ENCODE peak calls at places on chromosomes 3 and 15, in ten cellular contexts. P is left ventricle myocardium inferior, V is adipocyte, I is neuronal stem cell, E is right atrium auricular region, X is PC-9, M is GM23338, H is K562, N is body of pancreas, U is astrocyte. O is an unnamed sample.

GRCh38 chr3:116614795-116615362 is 94.7 kb upstream of the TUSC7 start:
- DNase-seq in I (no peak), X (no peak), E (no peak), H (no peak), N (no peak), U (peak; percentile 2), M (peak; percentile 72), V (peak; percentile 21), P (no peak), O (no peak)

GRCh38 chr3:161475905-161476304 is 20.7 kb upstream of the OTOL1 start:
- DNase-seq in V (peak; percentile 30), M (no peak), H (no peak), U (peak; percentile 37), E (no peak), I (no peak), X (peak; percentile 45), N (no peak), P (no peak), O (no peak)

GRCh38 chr15:31327674-31328424 is 1.2 kb downstream of the KLF13 start:
- DNase-seq in I (no peak), E (no peak), M (peak; percentile 60), N (peak; percentile 74), H (peak; percentile 70), P (peak; percentile 75), V (peak; percentile 78), X (peak; percentile 22), U (no peak), O (peak; percentile 77)

GRCh38 chr3:162534431-162534830 is 1037.8 kb downstream of the OTOL1 start:
- DNase-seq in U (no peak), I (no peak), X (no peak), H (no peak), P (no peak), M (no peak), E (no peak), V (no peak), N (no peak), O (no peak)

GRCh38 chr15:62610499-62610898 is 432.0 kb upstream of the TPM1 start:
- DNase-seq in E (no peak), M (no peak), N (no peak), P (no peak), V (no peak), X (no peak), I (no peak), H (no peak), U (no peak), O (no peak)

GRCh38 chr3:152271465-152272035 is 2.8 kb downstream of the MBNL1 start:
- DNase-seq in E (no peak), X (no peak), U (no peak), H (no peak), M (no peak), I (no peak), P (no peak), V (peak; percentile 47), N (no peak), O (no peak)

GRCh38 chr3:52302426-52303185 is 13.5 kb upstream of the DNAH1 start:
- DNase-seq in N (no peak), P (no peak), X (no peak), M (no peak), H (no peak), I (no peak), U (no peak), E (no peak), V (no peak), O (no peak)

GRCh38 chr3:162141232-162141631 is 644.6 kb downstream of the OTOL1 start:
- DNase-seq in M (no peak), U (peak; percentile 73), V (peak; percentile 69), P (no peak), E (no peak), H (no peak), X (no peak), N (no peak), I (no peak), O (no peak)

GRCh38 chr15:45664451-45664850 is 29.6 kb downstream of the SQOR start:
- DNase-seq in V (no peak), X (no peak), I (no peak), P (no peak), M (no peak), U (peak; percentile 42), N (no peak), E (no peak), H (no peak), O (no peak)

GRCh38 chr15:29668120-29668602 is 154.1 kb downstream of the TJP1 start:
- DNase-seq in E (peak; percentile 69), N (peak; percentile 93), P (no peak), X (peak; percentile 76), M (peak; percentile 96), I (peak; percentile 64), U (peak; percentile 77), V (peak; percentile 91), H (peak; percentile 76), O (peak; percentile 77)

GRCh38 chr15:74202461-74203401 is at the start of gene STRA6:
- DNase-seq in I (peak; percentile 42), X (peak; percentile 86), U (peak; percentile 53), P (no peak), N (no peak), M (peak; percentile 95), V (peak; percentile 72), E (no peak), H (peak; percentile 52), O (no peak)

GRCh38 chr3:197076446-197076845 is 46.8 kb upstream of the MELTF start:
- DNase-seq in V (no peak), E (no peak), M (no peak), I (no peak), N (no peak), P (no peak), X (no peak), H (no peak), U (no peak), O (no peak)

GRCh38 chr3:15116032-15116653 is 17.2 kb upstream of the RBSN start:
- DNase-seq in E (no peak), N (no peak), V (no peak), M (no peak), I (no peak), U (no peak), X (no peak), P (no peak), H (no peak), O (no peak)

GRCh38 chr15:71448688-71449114 is 333.4 kb downstream of the THSD4 start:
- DNase-seq in P (no peak), M (peak; percentile 79), N (peak; percentile 67), H (peak; percentile 19), E (no peak), V (peak; percentile 85), X (peak; percentile 47), I (peak; percentile 69), U (peak; percentile 42), O (peak; percentile 56)

GRCh38 chr15:88440021-88440420 is 27.2 kb downstream of the MRPL46 start:
- DNase-seq in V (no peak), M (no peak), I (no peak), N (no peak), P (no peak), E (no peak), U (peak; percentile 93), H (no peak), X (no peak), O (peak; percentile 11)

DNA sequence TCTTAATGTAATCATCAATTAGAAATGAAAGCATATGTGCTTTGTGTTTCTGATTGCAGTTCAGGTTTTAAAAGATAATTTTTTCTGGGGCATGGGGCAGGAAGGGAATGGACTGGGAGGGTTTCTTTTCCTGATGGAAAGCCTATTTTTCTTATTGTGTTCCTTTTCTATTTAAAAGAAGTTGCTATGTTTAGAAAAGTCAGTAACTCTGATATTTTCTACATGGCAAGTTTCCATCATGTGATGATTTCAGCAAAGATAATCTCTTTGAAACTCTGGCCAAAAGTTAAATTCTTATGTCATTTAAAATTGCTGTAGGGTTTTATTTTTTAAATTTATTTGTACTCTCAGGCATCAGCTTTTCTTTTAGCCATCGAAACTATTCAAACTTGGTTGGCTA is 601.3 kb downstream of the FOXP1 start:
- DNase-seq in U (no peak), N (no peak), P (no peak), V (peak; percentile 62), X (no peak), I (no peak), E (no peak), M (no peak), H (no peak), O (no peak)
- H3K36me3 ChIP-seq in U (peaks cover 43% of the 10 kb centered on the region), N (no peaks in the 10 kb centered on the region), P (peaks cover 45% of the 10 kb centered on the region), V (peaks cover 35% of the 10 kb centered on the region), X (no peaks in the 10 kb centered on the region), I (peaks cover 51% of the 10 kb centered on the region), E (peaks cover 40% of the 10 kb centered on the region), M (peaks cover 4% of the 10 kb centered on the region), H (peaks cover 59% of the 10 kb centered on the region), O (peaks cover 17% of the 10 kb centered on the region)

DNA sequence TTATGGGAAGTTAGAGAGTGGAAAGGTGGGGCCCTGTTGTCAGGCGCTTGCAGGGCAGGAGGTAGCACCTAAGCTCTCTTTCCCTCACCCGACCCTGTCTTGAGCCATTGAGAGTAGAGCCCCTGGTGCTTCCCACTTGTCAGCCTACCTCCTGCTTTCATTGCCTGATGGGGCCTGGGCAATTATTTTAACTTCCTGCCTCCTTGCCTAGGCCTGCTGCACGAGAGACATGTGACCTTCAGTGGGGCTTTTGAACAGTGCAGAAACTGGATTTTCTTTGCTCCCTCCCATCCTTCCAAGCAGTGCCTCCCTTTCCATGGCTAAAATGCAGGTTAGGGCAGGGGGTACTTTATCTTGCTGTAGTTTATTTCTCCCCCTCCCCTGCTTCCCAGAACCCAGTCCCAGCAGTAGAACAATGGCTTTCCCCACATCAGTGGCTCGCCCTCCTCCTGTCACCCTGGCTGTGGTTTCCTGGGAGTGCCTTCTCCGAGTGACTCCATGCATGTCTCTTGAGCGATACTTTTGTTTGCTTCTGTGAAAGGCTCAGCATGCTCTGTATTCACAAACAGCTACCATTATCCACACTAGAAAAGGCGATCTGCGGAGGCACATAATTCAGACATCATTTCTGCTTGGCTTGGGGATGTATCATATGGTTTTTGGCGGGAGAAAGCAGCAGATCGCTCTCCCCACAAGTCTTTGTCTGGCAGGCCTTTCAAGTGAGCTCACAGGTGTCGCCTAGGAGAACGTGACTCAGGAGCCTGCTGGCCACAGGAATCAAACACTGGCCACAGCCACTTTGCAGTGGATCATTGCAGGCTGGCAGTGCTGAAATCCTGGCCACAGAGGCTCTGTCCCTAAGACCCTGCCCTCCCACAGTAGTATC is 24.1 kb downstream of the PDIA5 start:
- DNase-seq in V (no peak), I (peak; percentile 39), H (no peak), U (no peak), X (no peak), M (no peak), N (no peak), E (no peak), P (no peak), O (no peak)
- H3K36me3 ChIP-seq in V (peaks cover 35% of the 10 kb centered on the region), I (peaks cover 50% of the 10 kb centered on the region), H (peaks cover 64% of the 10 kb centered on the region), U (peaks cover 18% of the 10 kb centered on the region), X (peaks cover 11% of the 10 kb centered on the region), M (no peaks in the 10 kb centered on the region), N (no peaks in the 10 kb centered on the region), E (peaks cover 25% of the 10 kb centered on the region), P (peaks cover 23% of the 10 kb centered on the region), O (no peaks in the 10 kb centered on the region)

DNA sequence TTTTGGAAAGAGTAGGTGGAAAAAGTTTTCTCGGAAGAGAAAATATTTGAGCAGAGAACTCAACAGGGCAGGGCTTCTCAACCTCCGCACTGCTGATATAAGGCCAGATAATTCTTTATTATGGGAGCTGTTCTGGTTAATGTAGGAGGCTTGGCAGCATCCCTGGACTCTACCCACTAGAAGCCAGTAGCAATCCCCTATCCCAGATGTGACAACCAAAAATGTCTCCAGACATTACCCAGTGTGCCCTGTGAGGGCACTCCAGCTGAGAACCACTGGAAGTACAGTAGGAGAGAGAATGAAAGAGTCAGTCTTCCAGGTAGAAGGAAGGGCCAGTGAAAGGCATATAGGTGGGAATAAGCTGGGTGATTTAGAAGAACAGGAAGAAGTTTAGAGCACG is 647.8 kb upstream of the ADAMTS9 start:
- DNase-seq in E (no peak), N (no peak), U (no peak), X (no peak), M (no peak), I (no peak), P (no peak), H (no peak), V (no peak), O (no peak)
- H3K36me3 ChIP-seq in E (no peaks in the 10 kb centered on the region), N (no peaks in the 10 kb centered on the region), U (no peaks in the 10 kb centered on the region), X (no peaks in the 10 kb centered on the region), M (no peaks in the 10 kb centered on the region), I (no peaks in the 10 kb centered on the region), P (no peaks in the 10 kb centered on the region), H (no peaks in the 10 kb centered on the region), V (no peaks in the 10 kb centered on the region), O (no peaks in the 10 kb centered on the region)

GRCh38 chr3:3160826-3161225 is 18.7 kb downstream of the CRBN start:
- DNase-seq in H (no peak), X (no peak), E (no peak), U (no peak), P (no peak), V (peak; percentile 28), M (no peak), N (no peak), I (no peak), O (no peak)
- H3K36me3 ChIP-seq in H (peaks cover 78% of the 10 kb centered on the region), X (no peaks in the 10 kb centered on the region), E (peaks cover 74% of the 10 kb centered on the region), U (peaks cover 7% of the 10 kb centered on the region), P (peaks cover 87% of the 10 kb centered on the region), V (peaks cover 79% of the 10 kb centered on the region), M (peaks cover 11% of the 10 kb centered on the region), N (no peaks in the 10 kb centered on the region), I (peaks cover 95% of the 10 kb centered on the region), O (peaks cover 15% of the 10 kb centered on the region)

O was measured in lung.